ENCODE peak calls at places on chromosomes 1 and 21, in ten cellular contexts. H is HTR-8/SVneo, T is A172, Q is B cell, X is GM12891, E is epithelial cell of esophagus, K is neural crest cell, C is myocyte, Y is NCI-H82, V is Peyer's patch. G is an unnamed sample.

GRCh38 chr1:92299477-92300125 is 742 bp downstream of the RPAP2 start:
- DNase-seq in H (no peak), V (no peak), T (no peak), Y (peak), K (no peak), Q (no peak), E (peak), X (no peak), C (peak), G (no peak)

GRCh38 chr1:230067871-230068814 is 1.1 kb downstream of the GALNT2 start:
- DNase-seq in Y (peak), X (peak), H (no peak), V (peak), C (peak), Q (peak), E (peak), T (no peak), K (peak), G (no peak)

GRCh38 chr1:56188216-56188615 is 391.1 kb downstream of the PLPP3 start:
- DNase-seq in X (no peak), V (no peak), T (no peak), Y (no peak), H (no peak), Q (no peak), K (no peak), C (no peak), E (no peak), G (no peak)

GRCh38 chr1:32180186-32181060 is 948 bp downstream of the TXLNA start:
- DNase-seq in T (no peak), E (peak), C (peak), Q (peak), H (peak), X (peak), K (peak), V (peak), Y (peak), G (peak)

GRCh38 chr1:18633428-18634155 is 2.9 kb downstream of the PAX7 start:
- DNase-seq in T (no peak), K (no peak), Y (no peak), C (no peak), E (no peak), H (no peak), V (no peak), Q (no peak), X (no peak), G (no peak)

GRCh38 chr1:2044510-2045319 is 5.5 kb upstream of the PRKCZ start:
- DNase-seq in C (peak), H (peak), Y (peak), E (peak), V (peak), Q (peak), K (peak), X (peak), T (no peak), G (no peak)

GRCh38 chr1:215567491-215568286 is 585 bp downstream of the KCTD3 start:
- DNase-seq in V (peak), K (peak), Y (peak), Q (peak), C (peak), E (peak), H (peak), X (peak), T (peak), G (no peak)

GRCh38 chr1:244048566-244049141 is 2.4 kb upstream of the ZBTB18 start:
- DNase-seq in H (no peak), E (no peak), K (no peak), V (no peak), Q (no peak), C (no peak), T (no peak), Y (peak), X (no peak), G (no peak)

GRCh38 chr1:113783254-113784103 is 24.2 kb upstream of the PHTF1 start:
- DNase-seq in H (no peak), T (no peak), Q (peak), E (peak), V (no peak), K (no peak), Y (no peak), X (no peak), C (peak), G (peak)

GRCh38 chr1:46317323-46317722 is 13.8 kb downstream of the UQCRH start:
- DNase-seq in C (no peak), X (no peak), V (no peak), K (no peak), H (no peak), T (no peak), Q (no peak), Y (no peak), E (no peak), G (no peak)

GRCh38 chr1:166221316-166221715 is 54.5 kb upstream of the FAM78B start:
- DNase-seq in E (no peak), Q (no peak), H (no peak), K (no peak), T (no peak), C (no peak), V (no peak), Y (no peak), X (no peak), G (no peak)

GRCh38 chr1:47471163-47471562 is 33.3 kb downstream of the FOXD2 start:
- DNase-seq in K (no peak), H (no peak), C (no peak), X (no peak), T (no peak), V (no peak), Q (no peak), E (no peak), Y (no peak), G (peak)

GRCh38 chr1:44721521-44722361 is 9.2 kb downstream of the RNU5D-1 start:
- DNase-seq in Q (peak), H (peak), C (peak), Y (peak), E (peak), X (peak), T (peak), V (no peak), K (no peak), G (peak)

GRCh38 chr1:238916828-238917227 is 469.5 kb upstream of the CHRM3 start:
- DNase-seq in V (no peak), E (peak), C (no peak), K (no peak), X (no peak), Y (no peak), Q (no peak), T (no peak), H (no peak), G (no peak)

GRCh38 chr1:63928197-63929105 is 154.6 kb downstream of the ROR1 start:
- DNase-seq in V (no peak), C (peak), K (no peak), T (no peak), H (no peak), Y (peak), X (no peak), E (no peak), Q (no peak), G (no peak)

GRCh38 chr21:32921632-32922230 is 104.0 kb upstream of the OLIG2 start:
- DNase-seq in K (peak), H (no peak), Y (peak), T (no peak), E (peak), X (no peak), V (no peak), Q (no peak), C (no peak), G (no peak)

GRCh38 chr1:246567258-246568235 is 1.3 kb downstream of the CNST start:
- DNase-seq in Q (no peak), E (peak), K (no peak), Y (peak), T (peak), H (peak), X (no peak), C (peak), V (no peak), G (peak)

GRCh38 chr21:34885636-34886553 is 163.2 kb downstream of the RUNX1 start:
- DNase-seq in E (peak), T (peak), Y (no peak), Q (no peak), C (peak), K (no peak), H (no peak), X (no peak), V (peak), G (no peak)

GRCh38 chr1:243964915-243965314 is 86.2 kb upstream of the ZBTB18 start:
- DNase-seq in Y (no peak), Q (no peak), T (no peak), E (no peak), K (no peak), H (no peak), V (no peak), C (no peak), X (no peak), G (no peak)

GRCh38 chr1:169694304-169694703 is 17.1 kb downstream of the SELL start:
- DNase-seq in Y (no peak), Q (no peak), K (no peak), C (no peak), E (no peak), X (no peak), V (no peak), H (no peak), T (no peak), G (no peak)

GRCh38 chr1:50820545-50820944 is 139.5 kb downstream of the FAF1 start:
- DNase-seq in V (no peak), X (no peak), Y (no peak), Q (no peak), C (no peak), K (no peak), H (no peak), T (no peak), E (no peak), G (no peak)

GRCh38 chr1:117669572-117669971 is 63.7 kb downstream of the TENT5C start:
- DNase-seq in E (no peak), H (no peak), T (no peak), Y (no peak), Q (no peak), C (no peak), K (no peak), V (no peak), X (no peak), G (no peak)

GRCh38 chr21:21290751-21291150 is 292.5 kb downstream of the NCAM2 start:
- DNase-seq in V (no peak), E (no peak), X (no peak), Y (no peak), C (no peak), T (no peak), Q (no peak), K (no peak), H (no peak), G (no peak)

GRCh38 chr1:228782662-228783414 is 47.6 kb downstream of the RHOU start:
- DNase-seq in Q (no peak), K (no peak), T (peak), H (peak), C (no peak), E (no peak), X (no peak), Y (peak), V (peak), G (no peak)

GRCh38 chr1:201584510-201584991 is 45.6 kb downstream of the NAV1 start:
- DNase-seq in K (no peak), C (peak), T (peak), E (no peak), V (no peak), Y (no peak), Q (no peak), H (no peak), X (no peak), G (peak)